ENCODE peak calls at places on chromosomes 1 and 21, in five cellular contexts. U is A549, E is lower leg skin, I is B cell, G is GM10248. A is an unnamed sample.

GRCh38 chr1:18292531-18292930 is 184.9 kb downstream of the IGSF21 start:
- DNase-seq in U (no peak), E (no peak), I (no peak), G (no peak), A (no peak)

GRCh38 chr1:22064751-22065402 is 12.4 kb downstream of the CDC42 start:
- DNase-seq in U (no peak), E (peak; percentile 29), I (no peak), G (no peak), A (no peak)

GRCh38 chr1:70979879-70980278 is 67.7 kb downstream of the PTGER3 start:
- DNase-seq in U (no peak), E (no peak), I (no peak), G (no peak), A (no peak)

GRCh38 chr1:192601145-192602048 is 25.8 kb downstream of the RGS1 start:
- DNase-seq in U (no peak), E (no peak), I (no peak), G (no peak), A (peak; percentile 24)

GRCh38 chr1:33634806-33635205 is 162.4 kb downstream of the ZSCAN20 start:
- DNase-seq in U (peak; percentile 18), E (peak; percentile 83), I (no peak), G (peak; percentile 63), A (peak; percentile 58)

GRCh38 chr21:27476696-27477095 is 509.8 kb upstream of the ADAMTS5 start:
- DNase-seq in U (no peak), E (no peak), I (no peak), G (no peak), A (no peak)

GRCh38 chr1:224203243-224204016 is 20.4 kb downstream of the DEGS1 start:
- DNase-seq in U (no peak), E (no peak), I (peak; percentile 70), G (no peak), A (no peak)

GRCh38 chr1:191306916-191307315 is 829.3 kb upstream of the BRINP3 start:
- DNase-seq in U (no peak), E (no peak), I (no peak), G (no peak), A (no peak)

A was measured in GM13977.